ENCODE peak calls at places on chromosome 18, in seven cellular contexts. V is mucosa of descending colon, C is GM23248, G is fibroblast of lung, W is gastrocnemius medialis, O is heart right ventricle, J is OCI-LY7. Z is an unnamed sample.

GRCh38 chr18:61664413-61665084 is 228.3 kb downstream of the RNF152 start:
- DNase-seq in V (no peak), J (no peak), W (no peak), C (no peak), G (no peak), O (no peak), Z (no peak)

GRCh38 chr18:3593381-3593903 is 143.5 kb downstream of the TGIF1 start:
- DNase-seq in O (no peak), G (peak; percentile 95), C (peak; percentile 80), J (no peak), V (no peak), W (no peak), Z (no peak)

GRCh38 chr18:332007-332406 is 64.2 kb upstream of the THOC1 start:
- DNase-seq in W (peak; percentile 28), J (no peak), V (no peak), G (no peak), O (no peak), C (no peak), Z (no peak)

GRCh38 chr18:31821452-31822171 is 60.9 kb upstream of the SLC25A52 start:
- DNase-seq in G (no peak), J (no peak), O (no peak), C (no peak), W (no peak), V (no peak), Z (no peak)

GRCh38 chr18:29849145-29849544 is 1193.4 kb downstream of the DSC3 start:
- DNase-seq in W (no peak), V (no peak), G (peak; percentile 8), J (no peak), O (no peak), C (peak; percentile 33), Z (no peak)

GRCh38 chr18:45137089-45137423 is 456.4 kb downstream of the SETBP1 start:
- DNase-seq in J (no peak), W (no peak), G (no peak), O (no peak), V (no peak), C (no peak), Z (no peak)

GRCh38 chr18:9782073-9782857 is 74.2 kb downstream of the RAB31 start:
- DNase-seq in O (no peak), C (peak; percentile 90), J (no peak), G (peak; percentile 96), V (no peak), W (no peak), Z (no peak)

GRCh38 chr18:35661483-35662146 is 80.1 kb downstream of the GALNT1 start:
- DNase-seq in G (peak; percentile 4), J (peak; percentile 10), W (no peak), V (no peak), O (no peak), C (no peak), Z (no peak)

GRCh38 chr18:79318142-79318673 is 77.5 kb upstream of the NFATC1 start:
- DNase-seq in V (no peak), C (no peak), W (no peak), J (no peak), O (no peak), G (no peak), Z (no peak)

GRCh38 chr18:57505231-57505630 is 70.1 kb downstream of the ONECUT2 start:
- DNase-seq in W (no peak), C (no peak), G (peak; percentile 5), O (no peak), V (no peak), J (no peak), Z (no peak)

GRCh38 chr18:27887711-27888495 is 289.0 kb downstream of the CDH2 start:
- DNase-seq in W (no peak), J (no peak), G (peak; percentile 39), V (no peak), C (peak; percentile 12), O (no peak), Z (no peak)

GRCh38 chr18:74951165-74951760 is 257.7 kb downstream of the PTGR3 start:
- DNase-seq in W (no peak), J (no peak), C (peak; percentile 80), V (no peak), G (peak; percentile 94), O (no peak), Z (peak; percentile 81)

GRCh38 chr18:29361843-29362242 is 1184.9 kb upstream of the CDH2 start:
- DNase-seq in V (no peak), O (no peak), J (peak; percentile 3), C (no peak), W (no peak), G (no peak), Z (no peak)

GRCh38 chr18:5152335-5153020 is 44.6 kb downstream of the AKAIN1 start:
- DNase-seq in C (no peak), G (no peak), J (no peak), V (no peak), W (no peak), O (no peak), Z (no peak)

GRCh38 chr18:56508637-56509036 is 129.8 kb downstream of the TXNL1 start:
- DNase-seq in G (no peak), V (no peak), W (no peak), J (no peak), O (no peak), C (no peak), Z (no peak)

GRCh38 chr18:79871481-79872091 is 73.8 kb downstream of the KCNG2 start:
- DNase-seq in O (no peak), G (no peak), W (no peak), C (no peak), J (no peak), V (no peak), Z (no peak)

GRCh38 chr18:74375999-74376398 is 60.4 kb downstream of the C18orf63 start:
- DNase-seq in C (peak; percentile 72), O (no peak), W (no peak), G (no peak), V (no peak), J (no peak), Z (no peak)

GRCh38 chr18:56532176-56532840 is 106.1 kb downstream of the TXNL1 start:
- DNase-seq in O (no peak), J (no peak), G (peak; percentile 86), C (peak; percentile 61), W (no peak), V (no peak), Z (no peak)

GRCh38 chr18:37276111-37276510 is 289.5 kb downstream of the CELF4 start:
- DNase-seq in J (no peak), O (no peak), G (no peak), V (no peak), C (no peak), W (no peak), Z (no peak)

GRCh38 chr18:29779096-29779495 is 1263.4 kb downstream of the DSC3 start:
- DNase-seq in W (no peak), C (peak; percentile 29), G (no peak), J (no peak), O (no peak), V (no peak), Z (no peak)

GRCh38 chr18:49811151-49811938 is 2.0 kb downstream of the ACAA2 start:
- DNase-seq in J (no peak), V (no peak), C (peak; percentile 15), G (no peak), O (no peak), W (no peak), Z (no peak)

GRCh38 chr18:24397131-24397693 is 412 bp downstream of the OSBPL1A start:
- DNase-seq in G (peak; percentile 78), O (no peak), C (peak; percentile 89), V (no peak), W (peak; percentile 56), J (peak; percentile 4), Z (peak; percentile 44)

DNA sequence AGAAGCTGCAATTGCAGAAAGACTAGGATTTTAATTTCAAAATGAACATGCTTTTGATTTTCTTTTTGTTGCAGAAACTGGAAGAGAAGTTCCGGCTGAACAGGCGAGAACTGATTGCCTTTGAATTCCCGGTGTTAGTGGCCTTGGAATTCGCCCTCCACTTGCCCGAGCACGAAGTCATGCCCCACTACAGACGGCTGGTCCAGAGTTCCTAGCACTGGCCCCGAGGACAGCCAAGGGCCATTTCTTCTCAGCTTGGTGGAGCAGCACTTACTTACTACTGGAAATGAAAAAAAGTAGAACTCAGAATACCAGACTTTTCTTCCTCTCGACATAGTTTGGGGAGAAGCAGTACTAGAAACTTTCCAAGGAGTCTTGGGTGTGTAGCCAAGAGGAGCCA is 121.9 kb downstream of the CABLES1 start:
- DNase-seq in V (no peak), W (no peak), O (no peak), C (no peak), G (no peak), J (no peak), Z (no peak)
- H3K4me1 ChIP-seq in V (peaks cover 23% of the 10 kb centered on the region), W (peaks cover 12% of the 10 kb centered on the region), O (peaks cover 26% of the 10 kb centered on the region), C (peaks cover 29% of the 10 kb centered on the region), G (peaks cover 20% of the 10 kb centered on the region), J (peaks cover 29% of the 10 kb centered on the region), Z (peaks cover 28% of the 10 kb centered on the region)

DNA sequence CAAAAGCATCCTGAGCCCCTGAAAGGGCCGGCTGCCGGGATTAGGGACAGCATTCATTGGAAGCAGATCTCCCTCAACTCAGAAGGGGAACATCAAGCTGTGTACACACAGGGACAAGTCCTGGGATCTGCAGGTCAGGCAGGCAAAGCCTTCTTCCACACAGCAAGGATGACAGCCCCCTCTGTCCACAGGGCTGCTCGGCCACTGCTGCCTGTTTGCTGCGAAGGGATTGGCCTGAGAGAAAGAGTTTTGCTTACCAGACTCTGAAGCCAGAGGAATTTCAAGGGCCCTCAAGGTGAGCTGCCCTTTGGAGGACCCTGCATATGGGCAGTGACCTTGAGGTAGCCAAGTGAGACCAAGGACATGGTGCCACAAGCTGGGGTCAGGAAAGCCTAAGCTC is 11.1 kb downstream of the ZBTB7C start:
- DNase-seq in O (no peak), W (no peak), V (no peak), C (no peak), G (no peak), J (no peak), Z (no peak)
- H3K4me1 ChIP-seq in O (no peaks in the 10 kb centered on the region), W (no peaks in the 10 kb centered on the region), V (no peaks in the 10 kb centered on the region), C (no peaks in the 10 kb centered on the region), G (no peaks in the 10 kb centered on the region), J (no peaks in the 10 kb centered on the region), Z (no peaks in the 10 kb centered on the region)

DNA sequence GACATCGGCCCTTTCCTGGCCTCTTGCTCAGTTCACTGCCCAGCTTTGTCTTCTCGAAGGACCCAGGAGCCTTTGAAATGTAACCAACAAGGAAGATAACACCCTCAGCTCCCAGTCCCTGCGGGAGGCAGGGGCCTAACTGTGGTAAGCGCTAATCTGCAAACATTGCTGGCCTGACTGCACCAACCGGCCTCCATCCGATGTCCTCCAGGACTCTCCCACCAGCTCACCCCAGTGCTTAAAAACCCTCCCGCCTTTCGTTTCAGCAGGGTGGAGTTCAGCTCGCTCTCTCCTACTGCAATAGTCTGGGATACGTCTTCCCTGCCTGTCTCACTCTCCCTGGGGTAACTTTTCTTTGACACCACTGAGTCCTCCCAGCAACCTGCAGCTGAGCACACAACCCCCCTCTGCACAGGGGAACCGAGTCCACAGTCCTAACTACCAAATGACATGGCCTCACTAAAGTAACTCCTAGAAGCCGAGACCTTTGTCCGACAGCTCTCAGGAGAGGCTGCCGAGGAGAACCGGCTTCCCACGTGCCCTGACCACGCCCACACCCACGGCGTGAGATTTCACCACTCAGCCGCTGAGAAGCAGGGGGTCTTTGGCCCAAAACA is 76.1 kb downstream of the MBP start:
- DNase-seq in C (peak; percentile 25), O (no peak), G (no peak), W (no peak), J (no peak), V (peak; percentile 63), Z (no peak)
- H3K4me1 ChIP-seq in C (peaks cover 17% of the 10 kb centered on the region), O (peaks cover 42% of the 10 kb centered on the region), G (peaks cover 8% of the 10 kb centered on the region), W (peaks cover 64% of the 10 kb centered on the region), J (peaks cover 69% of the 10 kb centered on the region), V (peaks cover 29% of the 10 kb centered on the region), Z (peaks cover 61% of the 10 kb centered on the region)

DNA sequence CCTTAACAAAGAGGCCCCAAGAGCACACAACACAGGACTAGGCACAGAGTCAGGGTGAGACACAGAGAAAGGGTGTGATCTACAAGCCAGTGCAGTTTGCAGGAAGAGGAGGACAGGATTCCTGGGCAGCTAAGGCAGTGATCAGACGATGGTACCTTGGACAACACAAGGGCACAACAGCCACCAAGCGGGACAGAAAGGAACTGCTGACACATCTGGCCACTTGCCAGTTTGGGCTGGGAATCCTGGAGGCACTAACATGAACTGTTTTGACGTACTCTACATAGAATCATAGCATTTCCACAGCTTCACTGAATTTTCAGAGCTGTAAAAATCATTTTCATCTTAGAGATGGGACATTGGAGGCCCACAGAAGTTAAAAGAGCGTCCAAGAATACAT is 221.5 kb upstream of the SLC35G4 start:
- DNase-seq in G (peak; percentile 32), O (peak; percentile 57), C (peak; percentile 80), V (no peak), W (peak; percentile 80), J (no peak), Z (peak; percentile 37)
- H3K4me1 ChIP-seq in G (no peaks in the 10 kb centered on the region), O (no peaks in the 10 kb centered on the region), C (no peaks in the 10 kb centered on the region), V (no peaks in the 10 kb centered on the region), W (no peaks in the 10 kb centered on the region), J (no peaks in the 10 kb centered on the region), Z (no peaks in the 10 kb centered on the region)

Z was measured in stomach.